ENCODE peak calls at places on chromosomes 2 and 18, in five cellular contexts. J is uterus, B is heart left ventricle, W is tibial artery, K is DND-41. I is an unnamed sample. For H3K36me3, the result is how much of the 10 kb centered on the place peaks cover.

GRCh38 chr2:128685841-128686497 is 367.3 kb upstream of the HS6ST1 start:
- DNase-seq in J (no peak), B (no peak), W (no peak), K (peak), I (no peak)

GRCh38 chr2:240436626-240437180 is 1.2 kb downstream of the GPC1 start:
- DNase-seq in J (peak), B (no peak), W (no peak), K (no peak), I (no peak)

GRCh38 chr2:41170589-41170988 is 718.7 kb upstream of the SLC8A1 start:
- DNase-seq in J (no peak), B (no peak), W (no peak), K (no peak), I (no peak)

GRCh38 chr2:69997296-69998184 is 36.1 kb upstream of the ASPRV1 start:
- DNase-seq in J (no peak), B (no peak), W (no peak), K (peak), I (no peak)

GRCh38 chr2:142325870-142326269 is 195.1 kb upstream of the LRP1B start:
- DNase-seq in J (no peak), B (no peak), W (no peak), K (no peak), I (no peak)

GRCh38 chr2:14827226-14828023 is 194.9 kb downstream of the LRATD1 start:
- DNase-seq in J (no peak), B (no peak), W (no peak), K (no peak), I (no peak)

GRCh38 chr2:60796573-60797509 is 40.8 kb downstream of the PAPOLG start:
- DNase-seq in J (no peak), B (no peak), W (no peak), K (no peak), I (no peak)

GRCh38 chr18:48832961-48833700 is 117.6 kb downstream of the SMAD7 start:
- DNase-seq in J (peak), B (peak), W (peak), K (no peak), I (no peak)

GRCh38 chr2:48755473-48755872 is at the start of gene LHCGR:
- DNase-seq in J (no peak), B (no peak), W (no peak), K (no peak), I (no peak)

GRCh38 chr18:79378416-79379250 is 17.1 kb upstream of the NFATC1 start:
- DNase-seq in J (peak), B (peak), W (peak), K (no peak), I (peak)

GRCh38 chr2:134918518-134919359 is at the start of gene CCNT2:
- DNase-seq in J (peak), B (peak), W (peak), K (peak), I (peak)
- TF ChIP-seq CTCF in J (peak), B (no peak), W (no peak), K (no peak), I (no peak)

GRCh38 chr2:28408764-28409599 is 16.3 kb downstream of the FOSL2 start:
- DNase-seq in J (peak), B (no peak), W (no peak), K (no peak), I (no peak)

GRCh38 chr2:28405537-28405936 is 12.9 kb downstream of the FOSL2 start:
- DNase-seq in J (no peak), B (no peak), W (no peak), K (no peak), I (no peak)

GRCh38 chr2:28406276-28407096 is 13.8 kb downstream of the FOSL2 start:
- DNase-seq in J (no peak), B (peak), W (no peak), K (no peak), I (no peak)

GRCh38 chr2:28407131-28407975 is 14.7 kb downstream of the FOSL2 start:
- DNase-seq in J (no peak), B (no peak), W (no peak), K (no peak), I (no peak)

GRCh38 chr2:28407976-28408690 is 15.5 kb downstream of the FOSL2 start:
- DNase-seq in J (no peak), B (no peak), W (peak), K (no peak), I (no peak)
- H3K36me3 ChIP-seq in J (under half), B (half or more), W (half or more), K (under half), I (under half)

GRCh38 chr2:9846554-9846953 is 3.3 kb downstream of the TAF1B start:
- DNase-seq in J (no peak), B (no peak), W (no peak), K (no peak), I (no peak)

GRCh38 chr2:9844581-9844980 is 1.3 kb downstream of the TAF1B start:
- DNase-seq in J (no peak), B (no peak), W (no peak), K (no peak), I (peak)

GRCh38 chr2:9844036-9844483 is 786 bp downstream of the TAF1B start:
- DNase-seq in J (no peak), B (no peak), W (no peak), K (peak), I (peak)

GRCh38 chr2:9842487-9843228 is 616 bp upstream of the TAF1B start:
- DNase-seq in J (no peak), B (no peak), W (no peak), K (no peak), I (no peak)

GRCh38 chr2:9843229-9844035 is at the start of gene TAF1B:
- DNase-seq in J (peak), B (peak), W (peak), K (peak), I (peak)
- TF ChIP-seq CTCF in J (no peak), B (no peak), W (no peak), K (peak), I (peak)

DNA sequence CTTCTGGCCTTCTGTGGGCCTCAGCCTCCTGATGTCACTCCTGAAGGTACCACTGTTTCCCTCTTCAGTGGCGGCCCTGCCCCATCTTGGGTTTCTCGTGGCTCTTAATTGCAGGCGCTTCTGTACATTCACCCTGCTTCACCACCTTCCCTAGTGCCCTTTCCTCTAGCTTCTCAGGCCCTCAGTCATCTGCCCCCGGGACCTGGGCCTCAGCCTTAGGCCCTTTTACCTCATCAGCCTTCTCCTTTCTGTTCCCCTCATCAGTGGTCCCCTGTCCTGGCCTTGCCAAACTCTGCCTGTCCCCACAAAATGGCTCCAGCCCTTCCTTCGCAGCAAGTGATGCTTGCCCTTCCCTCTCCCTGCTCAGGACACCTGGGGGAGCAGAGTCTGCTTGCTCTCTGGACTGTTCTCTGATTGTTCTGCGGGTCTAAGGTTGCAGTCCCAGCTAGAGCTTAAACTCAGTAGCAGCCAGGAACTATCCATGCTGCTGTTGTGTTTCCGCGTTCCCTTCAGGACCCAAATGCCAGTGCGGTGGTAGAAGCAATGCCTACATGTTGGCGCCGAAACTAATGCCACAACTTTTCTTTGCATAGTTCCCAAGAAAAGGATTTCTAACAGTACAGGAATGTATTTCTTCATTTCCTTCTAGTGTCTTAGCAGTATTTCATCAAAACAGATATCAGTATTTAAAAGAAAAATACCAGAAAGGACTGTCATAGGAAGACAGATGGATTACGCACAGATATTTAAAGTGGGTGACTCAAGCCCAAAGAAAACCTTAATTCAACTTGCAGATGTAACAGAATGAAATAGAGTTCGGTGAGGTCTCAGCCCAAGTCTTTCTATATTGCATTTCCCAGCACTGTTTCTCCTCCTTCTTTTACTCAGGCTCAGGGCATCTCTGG is 7.5 kb downstream of the ASB1 start:
- DNase-seq in J (no peak), B (no peak), W (no peak), K (no peak), I (no peak)
- H3K36me3 ChIP-seq in J (under half), B (under half), W (under half), K (half or more), I (under half)

DNA sequence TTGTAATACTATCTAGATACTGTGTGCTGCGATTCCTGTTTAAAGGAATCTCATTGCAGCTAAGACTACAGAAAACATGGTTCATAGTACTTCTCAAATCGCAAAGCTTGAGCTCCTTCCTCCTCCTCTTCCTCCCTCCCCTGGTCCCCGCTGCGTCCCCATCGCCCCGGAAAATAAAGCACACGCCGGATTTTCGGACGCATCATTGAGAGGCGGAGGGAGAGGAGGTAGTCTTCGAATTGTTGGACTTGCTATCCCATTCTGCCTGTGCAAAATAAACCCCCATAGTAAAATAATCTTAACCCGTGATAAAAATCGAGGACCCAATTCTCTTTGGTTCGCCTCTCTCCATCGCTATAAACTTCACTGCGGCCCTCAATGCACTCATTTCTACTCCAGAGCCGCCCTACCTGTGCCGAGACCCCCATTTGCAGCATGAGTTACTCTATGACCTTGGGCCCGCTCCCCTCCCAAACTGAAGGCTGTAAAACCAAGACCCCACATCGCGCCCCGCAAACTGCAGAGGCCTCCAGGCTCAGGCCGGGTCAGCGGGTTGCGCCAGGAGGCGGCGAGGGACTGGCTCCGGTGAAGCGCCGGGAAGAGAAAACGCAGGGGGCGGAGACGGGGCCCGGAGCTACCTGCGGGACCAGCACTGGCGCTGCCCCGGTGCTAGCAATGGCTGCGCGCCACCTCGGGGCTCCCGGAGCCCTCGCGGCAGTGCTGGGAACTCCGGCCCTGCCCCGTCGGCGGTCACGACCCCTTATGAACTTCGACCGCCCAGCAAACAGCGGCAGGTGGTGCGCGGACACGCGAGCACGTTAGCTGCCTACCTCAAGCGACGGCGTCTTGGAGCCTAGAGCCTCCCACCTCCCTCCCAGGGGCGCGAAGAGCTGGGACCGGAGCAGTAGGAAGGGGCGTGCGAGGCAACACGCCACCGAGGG is 649 bp downstream of the ESCO1 start:
- DNase-seq in J (no peak), B (peak), W (peak), K (peak), I (peak)
- TF ChIP-seq CTCF in J (peak), B (no peak), W (peak), K (no peak), I (no peak)

GRCh38 chr18:56650056-56650455 is 1.1 kb upstream of the WDR7 start:
- DNase-seq in J (no peak), B (no peak), W (no peak), K (no peak), I (no peak)

GRCh38 chr18:56650944-56651770 is at the start of gene WDR7:
- DNase-seq in J (peak), B (peak), W (peak), K (peak), I (peak)

GRCh38 chr18:56647071-56647470 is 4.1 kb upstream of the WDR7 start:
- DNase-seq in J (no peak), B (no peak), W (no peak), K (no peak), I (no peak)

GRCh38 chr18:56645415-56646016 is 5.6 kb upstream of the WDR7 start:
- DNase-seq in J (no peak), B (no peak), W (no peak), K (no peak), I (no peak)

GRCh38 chr18:56648307-56648706 is 2.9 kb upstream of the WDR7 start:
- DNase-seq in J (no peak), B (no peak), W (no peak), K (no peak), I (no peak)
- H3K36me3 ChIP-seq in J (under half), B (under half), W (under half), K (under half), I (under half)

GRCh38 chr2:24881623-24882022 is 38.4 kb downstream of the ADCY3 start:
- DNase-seq in J (no peak), B (no peak), W (no peak), K (no peak), I (no peak)
- TF ChIP-seq CTCF in J (no peak), B (no peak), W (no peak), K (peak), I (peak)